ENCODE peak calls at places on chromosomes 4 and X, in eight cellular contexts. N is H1, E is IMR-90, M is neuronal stem cell, J is GM23248, Q is GM23338, P is HepG2, C is HCT116. V is an unnamed sample.

GRCh38 chr4:8828869-8829268 is 42.8 kb downstream of the HMX1 start:
- DNase-seq in P (no peak), N (peak), Q (no peak), C (no peak), M (no peak), J (no peak), E (no peak), V (no peak)

GRCh38 chrX:12379666-12380065 is 241.4 kb downstream of the FRMPD4 start:
- DNase-seq in Q (no peak), C (no peak), N (no peak), M (no peak), J (no peak), P (no peak), E (no peak), V (no peak)

GRCh38 chr4:73376251-73376650 is 27.8 kb upstream of the ALB start:
- DNase-seq in C (no peak), E (no peak), P (no peak), M (no peak), Q (no peak), J (no peak), N (no peak), V (no peak)

GRCh38 chr4:25421819-25422511 is 44.9 kb downstream of the ANAPC4 start:
- DNase-seq in P (no peak), M (no peak), J (no peak), C (no peak), E (no peak), Q (no peak), N (no peak), V (no peak)

GRCh38 chr4:24837296-24837695 is 41.9 kb downstream of the SOD3 start:
- DNase-seq in M (no peak), J (no peak), E (no peak), N (no peak), C (no peak), Q (no peak), P (no peak), V (no peak)

GRCh38 chr4:113272523-113272922 is 223.1 kb downstream of the ANK2 start:
- DNase-seq in N (no peak), C (no peak), J (no peak), E (no peak), M (no peak), P (no peak), Q (no peak), V (no peak)

GRCh38 chrX:136694491-136695087 is 46.6 kb downstream of the CD40LG start:
- DNase-seq in P (peak), J (peak), N (peak), M (peak), C (peak), Q (peak), E (peak), V (peak)

GRCh38 chr4:44629280-44629866 is 22.1 kb downstream of the YIPF7 start:
- DNase-seq in Q (peak), N (peak), M (peak), E (peak), P (peak), C (peak), J (peak), V (peak)

GRCh38 chrX:9847071-9847470 is 60.8 kb downstream of the SHROOM2 start:
- DNase-seq in N (no peak), Q (no peak), C (no peak), P (peak), E (peak), J (peak), M (no peak), V (peak)

GRCh38 chrX:132631579-132632232 is 142.9 kb upstream of the MBNL3 start:
- DNase-seq in P (peak), M (no peak), E (peak), C (no peak), Q (peak), J (peak), N (no peak), V (no peak)

GRCh38 chr4:1807258-1807777 is 14.2 kb downstream of the FGFR3 start:
- DNase-seq in N (no peak), J (no peak), Q (no peak), M (no peak), P (no peak), E (no peak), C (no peak), V (no peak)

DNA sequence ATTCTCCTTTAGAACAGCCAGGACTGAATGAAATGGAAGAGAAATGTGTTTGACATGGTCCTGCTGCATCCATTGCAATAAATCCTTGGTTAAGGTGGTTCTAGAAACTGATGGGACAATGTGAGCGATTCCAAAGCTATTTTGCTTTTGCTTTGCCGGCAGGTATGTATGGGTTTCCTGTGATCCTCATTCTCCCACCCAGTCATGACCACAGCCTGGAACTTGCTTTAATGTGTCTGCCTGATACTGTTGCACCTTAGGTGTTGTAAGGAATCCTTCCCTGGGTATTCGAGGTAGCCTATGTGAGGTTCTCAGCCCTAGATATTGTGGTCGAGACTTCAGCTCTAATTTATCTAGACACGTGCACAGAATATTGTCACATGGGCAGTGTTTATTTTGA is 86.1 kb downstream of the ZNF518B start:
- DNase-seq in N (no peak), C (no peak), P (no peak), M (no peak), E (no peak), Q (no peak), J (no peak), V (no peak)
- H2AFZ ChIP-seq in N (no peak), C (no peak), P (no peak), M (no peak), E (no peak), Q (peak), J (no peak), V (no peak)

DNA sequence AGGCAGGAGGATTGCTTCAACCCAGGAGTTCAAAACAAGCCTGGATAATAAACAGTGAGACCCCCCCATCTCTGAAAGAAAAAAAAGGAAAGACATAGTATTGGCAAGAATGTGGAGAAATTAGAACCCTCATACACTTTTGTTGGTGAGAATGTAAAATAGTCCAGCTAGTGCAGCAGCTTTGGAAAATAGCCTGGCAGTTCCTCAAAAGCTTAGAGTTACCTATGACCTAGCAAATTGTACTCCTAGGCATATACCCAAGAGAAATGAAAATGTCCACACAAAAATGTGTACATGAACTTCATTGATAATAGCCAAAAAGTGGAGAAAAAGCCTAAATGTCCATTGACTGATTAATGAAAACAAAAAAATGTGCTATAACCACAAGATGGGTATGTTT is 21.3 kb downstream of the THAP9 start:
- DNase-seq in Q (no peak), P (no peak), M (no peak), J (no peak), N (no peak), C (no peak), E (no peak), V (no peak)
- H3K4me2 ChIP-seq in Q (no peak), P (no peak), M (no peak), J (no peak), N (no peak), C (no peak), E (no peak), V (no peak)

GRCh38 chrX:96407501-96407900 is 277.1 kb upstream of the DIAPH2 start:
- DNase-seq in M (no peak), Q (no peak), C (no peak), N (no peak), J (peak), E (peak), P (peak), V (peak)

GRCh38 chrX:96407043-96407442 is 277.6 kb upstream of the DIAPH2 start:
- DNase-seq in Q (peak), N (no peak), P (peak), J (peak), C (no peak), M (no peak), E (peak), V (peak)

GRCh38 chrX:96410927-96411326 is 273.7 kb upstream of the DIAPH2 start:
- DNase-seq in M (no peak), P (no peak), J (no peak), Q (no peak), C (no peak), E (no peak), N (no peak), V (no peak)

GRCh38 chrX:96405842-96406241 is 278.8 kb upstream of the DIAPH2 start:
- DNase-seq in N (no peak), C (no peak), J (no peak), Q (peak), M (no peak), E (no peak), P (no peak), V (no peak)

DNA sequence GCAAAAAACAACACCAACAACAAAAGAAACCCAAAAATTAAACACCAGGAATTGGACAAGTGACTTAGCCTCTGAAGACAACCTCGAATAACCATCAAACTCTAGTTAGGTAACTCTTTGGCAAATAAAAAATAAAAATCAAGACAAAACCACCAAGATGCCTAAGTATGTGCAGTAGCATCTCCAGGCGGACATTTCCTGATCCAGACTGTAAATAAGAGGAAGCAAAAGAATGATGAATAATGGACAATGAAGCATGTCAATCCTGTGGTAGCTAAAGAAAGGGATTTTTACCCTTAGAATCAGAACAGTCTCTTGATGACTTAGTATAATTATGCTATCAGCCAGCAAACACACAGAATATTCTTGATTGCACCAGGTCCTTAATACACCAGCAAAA is 276.7 kb upstream of the DIAPH2 start:
- DNase-seq in J (no peak), E (no peak), P (no peak), M (no peak), C (no peak), N (no peak), Q (no peak), V (no peak)
- H2AFZ ChIP-seq in J (no peak), E (no peak), P (no peak), M (no peak), C (no peak), N (no peak), Q (no peak), V (no peak)

GRCh38 chr4:3676907-3677495 is 89.2 kb upstream of the ADRA2C start:
- DNase-seq in J (no peak), M (no peak), P (no peak), C (no peak), E (no peak), N (no peak), Q (no peak), V (no peak)

GRCh38 chr4:3674479-3674851 is 91.7 kb upstream of the ADRA2C start:
- DNase-seq in J (no peak), M (no peak), P (no peak), Q (no peak), N (no peak), E (no peak), C (no peak), V (no peak)

GRCh38 chr4:3677671-3678070 is 88.5 kb upstream of the ADRA2C start:
- DNase-seq in M (no peak), Q (no peak), N (no peak), J (peak), P (no peak), E (no peak), C (no peak), V (no peak)

GRCh38 chr4:3675251-3676115 is 90.7 kb upstream of the ADRA2C start:
- DNase-seq in C (peak), M (no peak), Q (peak), N (no peak), E (no peak), P (no peak), J (no peak), V (no peak)

GRCh38 chr4:3676196-3676595 is 90.0 kb upstream of the ADRA2C start:
- DNase-seq in J (no peak), P (no peak), C (no peak), Q (no peak), E (no peak), N (no peak), M (no peak), V (no peak)
- H3K4me2 ChIP-seq in J (no peak), P (no peak), C (no peak), Q (no peak), E (no peak), N (no peak), M (no peak), V (no peak)

GRCh38 chr4:175422331-175422730 is 389.7 kb downstream of the GPM6A start:
- DNase-seq in P (no peak), J (peak), Q (no peak), N (no peak), M (no peak), C (no peak), E (peak), V (peak)
- H2AFZ ChIP-seq in P (no peak), J (peak), Q (peak), N (no peak), M (no peak), C (no peak), E (no peak), V (no peak)

V was measured in astrocyte.